ENCODE peak calls at places on chromosomes 4 and X, in nine cellular contexts. J, H, X, C, Q, V, R, E and A are unnamed samples. For H3K4me1, the result is how much of the 10 kb centered on the place peaks cover.

GRCh38 chr4:147076179-147076578 is 130.5 kb upstream of the TTC29 start:
- DNase-seq in J (no peak), H (no peak), X (no peak), C (no peak), Q (no peak), V (no peak), R (no peak), E (no peak), A (no peak)

GRCh38 chr4:8694226-8694625 is 101.7 kb downstream of the CPZ start:
- DNase-seq in J (peak), H (no peak), X (no peak), C (no peak), Q (no peak), V (no peak), R (no peak), E (no peak), A (no peak)

GRCh38 chr4:149715822-149716585 is 99.6 kb downstream of the IQCM start:
- DNase-seq in J (no peak), H (no peak), X (peak), C (no peak), Q (no peak), V (no peak), R (no peak), E (no peak), A (no peak)

GRCh38 chrX:38610839-38611238 is 49.5 kb downstream of the TSPAN7 start:
- DNase-seq in J (no peak), H (no peak), X (no peak), C (no peak), Q (no peak), V (no peak), R (no peak), E (no peak), A (no peak)

GRCh38 chrX:102712967-102713677 is 874 bp downstream of the GPRASP2 start:
- DNase-seq in J (peak), H (peak), X (peak), C (peak), Q (peak), V (no peak), R (peak), E (peak), A (peak)

GRCh38 chr4:87511500-87511899 is 17.7 kb downstream of the SPARCL1 start:
- DNase-seq in J (no peak), H (no peak), X (no peak), C (no peak), Q (no peak), V (no peak), R (no peak), E (no peak), A (no peak)

GRCh38 chr4:139735381-139736256 is 70.0 kb downstream of the MGST2 start:
- DNase-seq in J (peak), H (no peak), X (peak), C (no peak), Q (peak), V (no peak), R (peak), E (no peak), A (peak)

GRCh38 chr4:139603576-139604387 is 47.8 kb upstream of the SETD7 start:
- DNase-seq in J (peak), H (no peak), X (no peak), C (peak), Q (no peak), V (no peak), R (no peak), E (no peak), A (peak)

GRCh38 chrX:74540635-74541249 is 73.7 kb downstream of the RLIM start:
- DNase-seq in J (no peak), H (no peak), X (no peak), C (peak), Q (no peak), V (no peak), R (no peak), E (no peak), A (no peak)

GRCh38 chr4:143700420-143701352 is at the start of gene FREM3:
- DNase-seq in J (peak), H (no peak), X (no peak), C (peak), Q (no peak), V (no peak), R (no peak), E (no peak), A (peak)

GRCh38 chr4:4639370-4639769 is 97.5 kb upstream of the STX18 start:
- DNase-seq in J (no peak), H (no peak), X (no peak), C (no peak), Q (no peak), V (no peak), R (no peak), E (no peak), A (no peak)

GRCh38 chrX:42732506-42732905 is 45.5 kb downstream of the PPP1R2C start:
- DNase-seq in J (no peak), H (no peak), X (no peak), C (no peak), Q (peak), V (no peak), R (peak), E (no peak), A (no peak)

GRCh38 chrX:11886745-11887144 is 128.7 kb downstream of the MSL3 start:
- DNase-seq in J (no peak), H (no peak), X (no peak), C (peak), Q (no peak), V (no peak), R (no peak), E (no peak), A (no peak)

GRCh38 chr4:81021995-81022394 is 8.5 kb upstream of the BMP3 start:
- DNase-seq in J (no peak), H (no peak), X (no peak), C (no peak), Q (no peak), V (no peak), R (no peak), E (no peak), A (no peak)

GRCh38 chr4:6916587-6917444 is 7.2 kb downstream of the TBC1D14 start:
- DNase-seq in J (no peak), H (peak), X (peak), C (peak), Q (no peak), V (no peak), R (no peak), E (peak), A (peak)

GRCh38 chrX:72240976-72241375 is 2.1 kb upstream of the ERCC6L start:
- DNase-seq in J (no peak), H (no peak), X (no peak), C (no peak), Q (no peak), V (no peak), R (no peak), E (no peak), A (no peak)

GRCh38 chrX:136065044-136065671 is 79.9 kb downstream of the SLC9A6 start:
- DNase-seq in J (no peak), H (no peak), X (peak), C (no peak), Q (peak), V (no peak), R (peak), E (no peak), A (no peak)
- H3K4me1 ChIP-seq in J (under half), H (under half), X (under half), C (under half), Q (under half), V (under half), R (under half), E (under half), A (under half)

DNA sequence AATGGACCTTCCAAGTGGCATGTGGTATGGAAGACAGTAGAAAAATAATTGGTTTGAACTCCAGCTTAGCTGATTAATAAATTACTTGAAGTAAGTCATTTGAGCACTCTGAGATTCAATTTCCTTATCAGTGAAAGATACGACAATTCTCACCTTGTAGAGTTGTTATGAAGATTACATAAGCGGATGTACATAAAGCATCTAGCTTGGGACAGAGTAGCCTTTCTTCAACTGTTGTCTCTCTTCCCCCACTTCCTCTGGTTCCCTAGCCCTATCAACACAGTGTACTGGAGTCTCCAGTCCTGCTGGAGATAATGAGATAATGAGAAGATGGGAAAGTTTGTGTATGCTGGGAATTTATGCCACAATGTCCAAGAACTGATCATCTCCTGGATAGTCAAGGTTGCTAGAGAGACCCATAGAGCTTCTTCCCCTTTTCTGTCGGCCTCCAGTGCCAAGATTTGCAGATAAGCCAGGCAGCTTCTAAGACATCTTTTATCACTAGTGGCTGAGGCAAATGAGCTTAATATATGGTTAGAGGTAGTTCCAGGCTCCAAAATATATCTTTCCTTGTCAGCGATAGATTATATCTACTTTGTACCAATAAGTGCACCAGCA is 33.9 kb downstream of the VSIG4 start:
- DNase-seq in J (no peak), H (no peak), X (no peak), C (no peak), Q (no peak), V (no peak), R (no peak), E (no peak), A (no peak)
- H3K27ac ChIP-seq in J (no peak), H (no peak), X (no peak), C (no peak), Q (no peak), V (no peak), R (no peak), E (peak), A (no peak)

GRCh38 chr4:41155194-41155830 is 59.0 kb downstream of the APBB2 start:
- DNase-seq in J (no peak), H (no peak), X (no peak), C (no peak), Q (no peak), V (no peak), R (no peak), E (no peak), A (no peak)

GRCh38 chr4:41156574-41156973 is 57.8 kb downstream of the APBB2 start:
- DNase-seq in J (no peak), H (no peak), X (no peak), C (peak), Q (no peak), V (no peak), R (no peak), E (no peak), A (no peak)

GRCh38 chr4:41158756-41159155 is 55.6 kb downstream of the APBB2 start:
- DNase-seq in J (no peak), H (no peak), X (no peak), C (no peak), Q (no peak), V (no peak), R (no peak), E (no peak), A (no peak)

GRCh38 chr4:41158274-41158673 is 56.1 kb downstream of the APBB2 start:
- DNase-seq in J (no peak), H (no peak), X (no peak), C (no peak), Q (no peak), V (no peak), R (no peak), E (no peak), A (no peak)

GRCh38 chr4:41157009-41157408 is 57.3 kb downstream of the APBB2 start:
- DNase-seq in J (no peak), H (no peak), X (no peak), C (no peak), Q (no peak), V (no peak), R (no peak), E (no peak), A (no peak)
- H3K4me1 ChIP-seq in J (under half), H (under half), X (under half), C (half or more), Q (half or more), V (under half), R (under half), E (under half), A (under half)

GRCh38 chr4:184695178-184695896 is 38.6 kb downstream of the CENPU start:
- DNase-seq in J (no peak), H (no peak), X (no peak), C (peak), Q (no peak), V (no peak), R (no peak), E (no peak), A (no peak)
- H3K27ac ChIP-seq in J (peak), H (no peak), X (no peak), C (peak), Q (peak), V (no peak), R (peak), E (no peak), A (no peak)

GRCh38 chr4:70849277-70849676 is 9.6 kb upstream of the GRSF1 start:
- DNase-seq in J (no peak), H (no peak), X (no peak), C (no peak), Q (no peak), V (no peak), R (no peak), E (no peak), A (no peak)
- H3K4me1 ChIP-seq in J (under half), H (under half), X (under half), C (under half), Q (under half), V (under half), R (under half), E (under half), A (under half)

DNA sequence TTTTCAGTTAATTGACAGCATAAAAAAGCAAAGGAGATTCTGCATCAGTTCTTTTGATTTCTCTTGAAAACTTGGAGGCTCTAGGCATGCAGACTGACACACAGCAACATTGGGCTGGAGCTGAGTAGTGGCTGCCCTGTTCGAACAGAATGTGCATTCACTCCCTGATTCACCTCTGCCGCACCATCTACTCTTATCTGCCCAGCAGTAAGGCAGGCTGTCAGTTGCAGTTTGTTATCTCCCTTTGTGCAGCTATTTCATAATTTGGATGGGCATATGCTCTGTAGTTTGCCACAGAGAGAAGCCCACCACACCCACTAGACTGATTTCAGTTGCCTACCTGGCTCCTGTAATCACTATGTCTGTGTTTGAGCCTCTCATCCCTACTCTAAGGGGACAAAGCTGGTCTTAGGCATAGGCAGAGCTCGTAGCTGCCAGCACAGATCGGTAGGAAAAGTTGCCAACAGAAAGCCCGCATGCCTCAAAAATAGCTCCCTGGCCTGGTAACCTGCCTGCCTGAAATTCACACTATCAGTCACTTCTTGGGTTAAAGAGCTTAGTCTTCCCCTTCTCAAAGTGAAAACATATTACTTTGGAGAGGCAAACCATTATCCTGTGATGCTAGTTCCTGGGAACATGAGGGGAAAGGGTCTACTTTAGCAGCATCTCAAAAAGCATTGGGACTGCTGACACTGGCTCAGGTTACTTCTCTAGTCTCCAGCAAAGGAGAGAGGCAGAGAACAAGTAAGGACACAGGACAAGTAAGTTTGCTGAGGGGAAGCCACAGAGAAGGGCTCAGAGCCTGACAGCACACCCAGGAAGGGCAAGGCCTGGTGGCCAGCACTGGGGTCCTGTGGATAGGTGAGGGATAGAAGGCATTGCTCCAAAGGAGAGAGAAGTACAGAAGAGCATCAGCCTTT is 75.9 kb upstream of the TMEM164 start:
- DNase-seq in J (no peak), H (no peak), X (no peak), C (no peak), Q (no peak), V (no peak), R (no peak), E (no peak), A (no peak)
- H3K27ac ChIP-seq in J (no peak), H (no peak), X (peak), C (no peak), Q (peak), V (peak), R (peak), E (no peak), A (no peak)